ENCODE peak calls at places on chromosomes 13 and 19, in four cellular contexts. Z is stomach, A is substantia nigra, E is psoas muscle. M is an unnamed sample.

GRCh38 chr13:45195421-45195820 is 5.4 kb downstream of the KCTD4 start:
- DNase-seq in E (no peak), A (no peak), Z (no peak), M (no peak)

GRCh38 chr13:91346848-91347211 is 657 bp upstream of the MIR17HG start:
- DNase-seq in A (no peak), Z (no peak), E (no peak), M (no peak)

GRCh38 chr19:7772752-7773291 is 9.8 kb downstream of the CLEC4M start:
- DNase-seq in E (no peak), Z (no peak), A (no peak), M (no peak)

GRCh38 chr13:76836311-76836710 is 49.9 kb downstream of the KCTD12 start:
- DNase-seq in Z (no peak), A (no peak), E (no peak), M (no peak)

GRCh38 chr13:79382545-79383275 is 23.3 kb downstream of the RBM26 start:
- DNase-seq in E (no peak), A (no peak), Z (no peak), M (no peak)

GRCh38 chr19:13056052-13056660 is 46.5 kb downstream of the LYL1 start:
- DNase-seq in E (no peak), Z (peak), A (no peak), M (no peak)

GRCh38 chr19:33687761-33688656 is 66.3 kb downstream of the CHST8 start:
- DNase-seq in Z (no peak), E (no peak), A (no peak), M (no peak)

GRCh38 chr19:53879145-53880037 is 2.6 kb upstream of the PRKCG start:
- DNase-seq in A (peak), E (peak), Z (peak), M (peak)

GRCh38 chr19:13729859-13730258 is 34.5 kb upstream of the MRI1 start:
- DNase-seq in A (no peak), E (no peak), Z (no peak), M (no peak)

GRCh38 chr19:55700813-55701212 is 25.8 kb downstream of the EPN1 start:
- DNase-seq in Z (no peak), A (no peak), E (no peak), M (no peak)

GRCh38 chr19:44111910-44112463 is 1.2 kb upstream of the ZNF225 start:
- DNase-seq in Z (no peak), E (no peak), A (no peak), M (no peak)
- H3K27ac ChIP-seq in Z (no peak), E (no peak), A (no peak), M (no peak)

DNA sequence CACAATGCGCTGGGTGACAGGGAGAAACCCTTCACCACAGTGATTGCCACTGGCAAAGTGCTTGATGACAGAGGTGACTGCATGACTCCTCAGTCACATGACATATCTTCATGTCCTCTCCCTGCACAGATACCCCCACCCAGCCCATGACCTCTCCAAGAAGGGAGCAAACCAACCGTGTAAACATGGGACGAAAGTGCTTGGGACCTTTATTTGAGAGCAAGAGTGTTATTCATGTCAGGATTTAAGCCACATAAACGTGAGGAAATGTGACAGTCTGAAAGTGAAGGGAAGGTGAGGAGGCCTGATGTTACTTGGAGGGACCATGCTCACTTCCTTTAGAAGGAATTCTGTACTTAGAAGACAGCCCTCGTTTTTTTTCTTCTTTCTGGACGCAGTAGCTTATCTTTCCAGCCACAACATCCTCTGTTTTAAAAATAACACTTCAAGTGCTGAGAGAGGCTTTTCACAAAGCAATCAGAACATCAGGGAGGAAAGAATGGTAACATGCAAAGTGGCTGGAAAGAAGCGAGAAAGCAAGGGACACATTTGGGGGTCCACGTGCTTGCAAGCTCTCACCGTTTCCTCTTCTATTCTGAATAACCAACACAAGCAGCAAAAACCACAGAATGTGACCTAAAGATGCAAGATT is 35.6 kb downstream of the EPS15L1 start:
- DNase-seq in A (no peak), Z (no peak), E (no peak), M (no peak)
- H3K27ac ChIP-seq in A (peak), Z (no peak), E (peak), M (peak)

GRCh38 chr13:112907286-112907685 is 61.7 kb upstream of the MCF2L start:
- DNase-seq in Z (no peak), E (no peak), A (no peak), M (no peak)

GRCh38 chr13:112910016-112910415 is 59.0 kb upstream of the MCF2L start:
- DNase-seq in E (no peak), A (no peak), Z (no peak), M (no peak)

GRCh38 chr13:112905990-112906641 is 62.9 kb upstream of the MCF2L start:
- DNase-seq in Z (peak), E (no peak), A (no peak), M (no peak)

GRCh38 chr13:112907916-112908315 is 61.1 kb upstream of the MCF2L start:
- DNase-seq in Z (no peak), A (no peak), E (no peak), M (no peak)

GRCh38 chr13:112908342-112908741 is 60.7 kb upstream of the MCF2L start:
- DNase-seq in E (no peak), Z (no peak), A (no peak), M (no peak)
- H3K27ac ChIP-seq in E (no peak), Z (no peak), A (no peak), M (no peak)

DNA sequence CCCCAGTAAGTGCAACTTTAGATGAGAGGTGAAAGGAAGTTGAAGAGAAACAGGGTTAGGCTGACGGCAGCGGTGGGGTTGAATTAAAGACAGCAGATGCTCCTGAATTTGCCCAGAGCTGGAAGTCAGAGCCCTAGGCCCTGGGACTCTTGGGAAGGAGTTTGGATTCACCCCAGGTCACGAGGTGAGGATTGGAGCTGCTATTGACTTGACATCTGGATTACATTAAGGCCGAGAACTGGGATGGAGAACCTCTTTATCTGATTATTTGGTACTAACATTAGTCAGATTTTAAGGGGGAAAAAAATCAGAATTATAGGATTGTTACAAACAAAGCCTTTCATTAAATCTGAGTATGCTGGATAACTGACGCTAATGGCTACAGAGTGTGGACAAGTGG is 367.2 kb downstream of the ZNF536 start:
- DNase-seq in E (peak), A (no peak), Z (no peak), M (no peak)
- H3K27ac ChIP-seq in E (no peak), A (no peak), Z (no peak), M (no peak)

GRCh38 chr13:33232883-33233282 is 52.7 kb downstream of the STARD13 start:
- DNase-seq in A (no peak), E (no peak), Z (no peak), M (no peak)

GRCh38 chr13:33233547-33233946 is 52.0 kb downstream of the STARD13 start:
- DNase-seq in A (no peak), E (no peak), Z (no peak), M (no peak)

GRCh38 chr13:33230178-33230881 is 55.2 kb downstream of the STARD13 start:
- DNase-seq in E (no peak), Z (no peak), A (no peak), M (no peak)

GRCh38 chr13:33229446-33230177 is 55.9 kb downstream of the STARD13 start:
- DNase-seq in Z (no peak), E (no peak), A (peak), M (no peak)

DNA sequence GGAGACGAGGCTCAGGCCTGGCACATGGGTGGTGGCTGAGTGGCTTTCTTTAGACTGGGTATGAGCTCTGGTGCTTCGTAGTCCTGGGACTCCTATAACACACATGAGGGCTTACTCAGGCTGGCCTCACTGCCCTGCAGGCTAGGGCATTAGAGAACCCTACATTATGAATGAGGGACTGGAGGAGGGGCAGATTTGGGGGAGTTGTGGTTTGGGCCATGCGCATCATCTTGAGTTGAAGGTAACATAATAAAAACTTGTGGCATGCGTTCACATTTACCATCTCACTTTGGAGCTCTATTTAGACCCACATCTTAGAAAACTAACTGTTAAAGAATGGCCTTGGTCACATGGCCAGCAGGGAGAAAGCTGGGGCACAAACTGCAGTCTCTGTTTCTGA is 54.2 kb downstream of the STARD13 start:
- DNase-seq in E (no peak), Z (no peak), A (no peak), M (no peak)
- H3K27ac ChIP-seq in E (no peak), Z (peak), A (peak), M (peak)

M was measured in caudate nucleus.